ENCODE peak calls at places on chromosomes 11 and 22, in eight cellular contexts. M is adipocyte, O is neural progenitor cell, X is GM23248, F is K562, Z is H9, I is astrocyte, S is neuronal stem cell. G is an unnamed sample.
A peak's percentile ranks its signal among the peaks of the same experiment; 100 is the strongest.

GRCh38 chr11:75780888-75781287 is 12.3 kb downstream of the DGAT2 start:
- DNase-seq in M (no peak), O (no peak), X (no peak), F (no peak), Z (no peak), I (no peak), S (no peak), G (no peak)

GRCh38 chr11:77396305-77396704 is 77.6 kb downstream of the PAK1 start:
- DNase-seq in M (no peak), O (no peak), X (no peak), F (no peak), Z (no peak), I (no peak), S (no peak), G (no peak)

GRCh38 chr11:940496-941135 is 14.9 kb downstream of the AP2A2 start:
- DNase-seq in M (no peak), O (peak; percentile 77), X (no peak), F (no peak), Z (no peak), I (no peak), S (no peak), G (no peak)

GRCh38 chr11:95378106-95378505 is 147.1 kb upstream of the SESN3 start:
- DNase-seq in M (no peak), O (no peak), X (peak; percentile 40), F (no peak), Z (no peak), I (peak; percentile 4), S (no peak), G (no peak)

GRCh38 chr11:96246718-96247540 is 96.1 kb downstream of the MAML2 start:
- DNase-seq in M (peak; percentile 75), O (no peak), X (peak; percentile 81), F (no peak), Z (no peak), I (peak; percentile 89), S (no peak), G (no peak)

GRCh38 chr11:10730151-10730550 is 20.9 kb upstream of the CTR9 start:
- DNase-seq in M (no peak), O (no peak), X (peak; percentile 80), F (no peak), Z (no peak), I (no peak), S (no peak), G (no peak)

GRCh38 chr11:67202045-67202444 is 64.2 kb upstream of the GRK2 start:
- DNase-seq in M (peak; percentile 8), O (no peak), X (no peak), F (no peak), Z (no peak), I (no peak), S (no peak), G (no peak)

GRCh38 chr11:34149274-34149673 is 43.8 kb downstream of the NAT10 start:
- DNase-seq in M (no peak), O (no peak), X (no peak), F (no peak), Z (no peak), I (no peak), S (no peak), G (no peak)

GRCh38 chr22:41469218-41469851 is 418 bp downstream of the ACO2 start:
- DNase-seq in M (peak; percentile 22), O (peak; percentile 55), X (no peak), F (peak; percentile 46), Z (no peak), I (no peak), S (no peak), G (no peak)

GRCh38 chr11:73223998-73224730 is 6.1 kb downstream of the P2RY2 start:
- DNase-seq in M (no peak), O (no peak), X (no peak), F (no peak), Z (peak; percentile 23), I (no peak), S (no peak), G (no peak)

GRCh38 chr11:62105611-62106245 is 18.1 kb upstream of the INCENP start:
- DNase-seq in M (peak; percentile 73), O (no peak), X (peak; percentile 40), F (no peak), Z (no peak), I (no peak), S (no peak), G (no peak)

GRCh38 chr11:111310088-111310487 is 11.7 kb downstream of the POU2AF3 start:
- DNase-seq in M (no peak), O (no peak), X (no peak), F (no peak), Z (no peak), I (no peak), S (no peak), G (no peak)

GRCh38 chr22:32859743-32860142 is 58.2 kb downstream of the TIMP3 start:
- DNase-seq in M (no peak), O (no peak), X (peak; percentile 15), F (no peak), Z (no peak), I (no peak), S (no peak), G (no peak)

GRCh38 chr11:130421199-130421585 is 7.2 kb downstream of the ADAMTS8 start:
- DNase-seq in M (no peak), O (no peak), X (no peak), F (no peak), Z (no peak), I (no peak), S (no peak), G (no peak)

GRCh38 chr11:130422251-130422995 is 6.0 kb downstream of the ADAMTS8 start:
- DNase-seq in M (no peak), O (no peak), X (no peak), F (no peak), Z (no peak), I (no peak), S (no peak), G (no peak)

GRCh38 chr11:130420478-130421198 is 7.8 kb downstream of the ADAMTS8 start:
- DNase-seq in M (no peak), O (no peak), X (no peak), F (no peak), Z (no peak), I (no peak), S (no peak), G (no peak)

GRCh38 chr11:130423541-130424155 is 4.8 kb downstream of the ADAMTS8 start:
- DNase-seq in M (no peak), O (peak; percentile 52), X (no peak), F (no peak), Z (no peak), I (no peak), S (no peak), G (no peak)

GRCh38 chr11:130421697-130422096 is 6.7 kb downstream of the ADAMTS8 start:
- DNase-seq in M (no peak), O (no peak), X (no peak), F (no peak), Z (no peak), I (no peak), S (no peak), G (no peak)
- H3K27me3 ChIP-seq in M (peaks cover 19% of the 10 kb centered on the region), O (peaks cover 27% of the 10 kb centered on the region), X (peaks cover 6% of the 10 kb centered on the region), F (peaks cover 92% of the 10 kb centered on the region), Z (peaks cover 5% of the 10 kb centered on the region), I (peaks cover 52% of the 10 kb centered on the region), S (peaks cover 10% of the 10 kb centered on the region), G (peaks cover 10% of the 10 kb centered on the region)

GRCh38 chr11:11980200-11980599 is 28.2 kb downstream of the DKK3 start:
- DNase-seq in M (no peak), O (no peak), X (no peak), F (no peak), Z (no peak), I (no peak), S (no peak), G (no peak)

GRCh38 chr11:11980841-11981308 is 27.6 kb downstream of the DKK3 start:
- DNase-seq in M (no peak), O (no peak), X (peak; percentile 40), F (no peak), Z (no peak), I (peak; percentile 60), S (no peak), G (no peak)

GRCh38 chr11:11981840-11982239 is 26.6 kb downstream of the DKK3 start:
- DNase-seq in M (no peak), O (no peak), X (no peak), F (no peak), Z (no peak), I (no peak), S (no peak), G (no peak)

GRCh38 chr11:11982461-11982860 is 26.0 kb downstream of the DKK3 start:
- DNase-seq in M (no peak), O (no peak), X (no peak), F (no peak), Z (no peak), I (no peak), S (no peak), G (no peak)

GRCh38 chr11:11981364-11981763 is 27.1 kb downstream of the DKK3 start:
- DNase-seq in M (no peak), O (no peak), X (no peak), F (no peak), Z (no peak), I (no peak), S (no peak), G (no peak)
- H3K4me1 ChIP-seq in M (peaks cover 71% of the 10 kb centered on the region), O (peaks cover 11% of the 10 kb centered on the region), X (peaks cover 87% of the 10 kb centered on the region), F (peaks cover 4% of the 10 kb centered on the region), Z (no peaks in the 10 kb centered on the region), I (peaks cover 74% of the 10 kb centered on the region), S (peaks cover 15% of the 10 kb centered on the region), G (peaks cover 3% of the 10 kb centered on the region)

GRCh38 chr11:129866328-129866727 is 29.1 kb downstream of the NFRKB start:
- DNase-seq in M (no peak), O (peak; percentile 43), X (no peak), F (peak; percentile 37), Z (no peak), I (no peak), S (no peak), G (no peak)

GRCh38 chr11:129865701-129866100 is 29.7 kb downstream of the NFRKB start:
- DNase-seq in M (no peak), O (no peak), X (no peak), F (no peak), Z (no peak), I (no peak), S (no peak), G (no peak)

GRCh38 chr11:129864811-129865210 is 30.6 kb downstream of the NFRKB start:
- DNase-seq in M (no peak), O (no peak), X (no peak), F (no peak), Z (no peak), I (no peak), S (no peak), G (no peak)

GRCh38 chr11:129861702-129862107 is 33.7 kb downstream of the NFRKB start:
- DNase-seq in M (peak; percentile 84), O (peak; percentile 62), X (peak; percentile 95), F (no peak), Z (peak; percentile 67), I (peak; percentile 96), S (peak; percentile 66), G (peak; percentile 68)

GRCh38 chr11:129862123-129862522 is 33.3 kb downstream of the NFRKB start:
- DNase-seq in M (no peak), O (no peak), X (no peak), F (no peak), Z (no peak), I (no peak), S (no peak), G (no peak)
- H3K9ac ChIP-seq in M (no peak overlapping the region), O (no peak overlapping the region), X (no peak overlapping the region), F (no peak overlapping the region), Z (no peak overlapping the region), I (peak overlapping the region; percentile 50), S (no peak overlapping the region), G (no peak overlapping the region)

DNA sequence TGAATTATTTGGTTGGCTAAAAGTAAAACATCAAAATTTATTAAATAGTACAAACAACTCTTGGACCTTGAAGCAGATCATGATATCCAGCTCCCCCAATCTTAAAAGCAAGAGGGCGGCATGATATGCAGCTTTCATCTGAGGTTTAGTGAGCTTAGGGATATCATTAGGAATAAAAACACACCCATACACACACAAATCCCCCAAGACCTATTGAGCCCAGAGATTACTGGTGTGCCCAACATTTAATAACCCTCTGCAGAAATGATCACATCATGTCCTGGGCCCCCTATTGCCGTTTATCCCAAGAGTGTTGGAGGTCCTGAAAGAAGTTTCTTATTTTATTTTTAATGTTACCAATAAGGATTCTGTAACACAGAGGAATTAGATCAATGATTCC is at the start of gene OR8D1:
- DNase-seq in M (no peak), O (no peak), X (no peak), F (no peak), Z (no peak), I (no peak), S (no peak), G (no peak)
- H3K27me3 ChIP-seq in M (no peaks in the 10 kb centered on the region), O (no peaks in the 10 kb centered on the region), X (peaks cover 17% of the 10 kb centered on the region), F (no peaks in the 10 kb centered on the region), Z (no peaks in the 10 kb centered on the region), I (peaks cover 2% of the 10 kb centered on the region), S (no peaks in the 10 kb centered on the region), G (no peaks in the 10 kb centered on the region)

G was measured in NT2/D1.